ENCODE peak calls at places on chromosomes 5 and 9, in five cellular contexts. E is ascending aorta, D is AG04449, J is astrocyte, S is mucosa of descending colon. Q is an unnamed sample.

GRCh38 chr9:112970939-112971338 is 41.1 kb downstream of the ZNF883 start:
- DNase-seq in D (no peak), S (no peak), J (no peak), E (no peak), Q (no peak)

GRCh38 chr9:34374339-34374738 is 2.4 kb downstream of the MYORG start:
- DNase-seq in D (no peak), E (no peak), J (no peak), S (no peak), Q (no peak)

GRCh38 chr9:36862206-36863145 is 171.6 kb downstream of the PAX5 start:
- DNase-seq in E (no peak), J (peak), D (no peak), S (no peak), Q (no peak)

GRCh38 chr5:16932401-16932800 is 3.7 kb downstream of the MYO10 start:
- DNase-seq in S (no peak), J (no peak), D (no peak), E (no peak), Q (no peak)

GRCh38 chr9:93119953-93120845 is 13.9 kb downstream of the NINJ1 start:
- DNase-seq in E (peak), J (peak), D (no peak), S (peak), Q (peak)

GRCh38 chr5:170302729-170303501 is 5.3 kb upstream of the LCP2 start:
- DNase-seq in D (no peak), J (no peak), S (peak), E (no peak), Q (no peak)

GRCh38 chr5:96243862-96244261 is 189.2 kb downstream of the PCSK1 start:
- DNase-seq in D (no peak), E (no peak), S (no peak), J (no peak), Q (no peak)

GRCh38 chr5:142545653-142546322 is 140.1 kb downstream of the FGF1 start:
- DNase-seq in S (no peak), J (peak), E (no peak), D (peak), Q (no peak)

GRCh38 chr5:172414618-172415599 is 39.4 kb downstream of the SH3PXD2B start:
- DNase-seq in E (no peak), J (no peak), D (no peak), S (no peak), Q (no peak)

DNA sequence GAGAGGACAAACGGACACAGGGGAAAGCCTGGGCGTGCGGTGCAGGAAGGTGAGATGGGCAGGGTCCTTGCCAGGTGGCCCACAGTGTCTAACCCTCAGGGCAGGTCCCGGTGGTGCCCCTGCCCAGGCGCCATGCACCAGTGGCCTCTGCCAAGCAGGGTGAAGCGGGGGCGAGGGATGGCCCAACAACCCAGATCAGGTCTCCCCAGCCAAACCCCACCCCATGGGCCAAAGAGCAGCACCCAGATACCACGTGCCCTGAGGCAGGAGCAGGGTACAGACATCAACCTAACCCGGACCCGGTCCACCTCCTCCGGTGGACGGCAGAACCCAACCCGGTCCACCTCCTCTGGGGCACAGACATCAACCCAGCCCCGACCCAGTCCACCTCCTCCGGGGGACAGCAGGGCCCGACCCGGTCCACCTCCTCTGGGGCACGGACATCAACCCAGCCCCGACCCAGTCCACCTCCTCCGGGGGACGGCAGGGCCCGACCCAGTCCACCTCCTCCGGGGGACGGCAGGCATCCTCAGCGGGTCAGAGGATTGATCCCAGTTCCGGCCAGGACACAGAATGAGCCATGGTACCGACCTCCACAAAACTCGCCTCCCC is 12.8 kb downstream of the SLC12A7 start:
- DNase-seq in D (no peak), E (no peak), J (no peak), S (no peak), Q (no peak)
- H3K4me3 ChIP-seq in D (no peak), E (no peak), J (no peak), S (no peak), Q (peak)

GRCh38 chr9:133604214-133604613 is 5.0 kb downstream of the FAM163B start:
- DNase-seq in J (no peak), E (no peak), S (no peak), D (no peak), Q (no peak)

GRCh38 chr9:133605446-133605845 is 3.7 kb downstream of the FAM163B start:
- DNase-seq in D (no peak), S (no peak), J (no peak), E (no peak), Q (no peak)

GRCh38 chr9:133604856-133605255 is 4.3 kb downstream of the FAM163B start:
- DNase-seq in E (no peak), S (no peak), J (no peak), D (no peak), Q (no peak)

GRCh38 chr9:133601746-133602145 is 7.4 kb downstream of the FAM163B start:
- DNase-seq in D (no peak), S (no peak), E (no peak), J (no peak), Q (no peak)

GRCh38 chr9:133603165-133603927 is 5.8 kb downstream of the FAM163B start:
- DNase-seq in S (no peak), E (no peak), J (no peak), D (no peak), Q (no peak)
- TF ChIP-seq CTCF in S (no peak), E (no peak), J (no peak), D (no peak), Q (no peak)

GRCh38 chr9:35552376-35552775 is 52.7 kb upstream of the TESK1 start:
- DNase-seq in D (no peak), J (peak), S (no peak), E (no peak), Q (no peak)
- H3K4me3 ChIP-seq in D (no peak), J (no peak), S (no peak), E (no peak), Q (no peak)

GRCh38 chr5:1468629-1469527 is 23.6 kb upstream of the SLC6A3 start:
- DNase-seq in J (no peak), S (no peak), E (no peak), D (no peak), Q (no peak)
- TF ChIP-seq CTCF in J (no peak), S (no peak), E (no peak), D (no peak), Q (no peak)

GRCh38 chr5:159507055-159507454 is 176.8 kb upstream of the IL12B start:
- DNase-seq in E (no peak), J (no peak), D (no peak), S (no peak), Q (no peak)

GRCh38 chr5:159504106-159504856 is 174.0 kb upstream of the IL12B start:
- DNase-seq in J (peak), S (no peak), E (no peak), D (no peak), Q (no peak)

GRCh38 chr5:159503236-159503635 is 172.9 kb upstream of the IL12B start:
- DNase-seq in J (peak), E (no peak), D (no peak), S (no peak), Q (no peak)

GRCh38 chr5:159507661-159508060 is 177.4 kb upstream of the IL12B start:
- DNase-seq in S (no peak), D (no peak), J (no peak), E (no peak), Q (no peak)

GRCh38 chr5:159504857-159505304 is 174.6 kb upstream of the IL12B start:
- DNase-seq in D (no peak), S (no peak), E (no peak), J (peak), Q (no peak)
- H3K4me3 ChIP-seq in D (no peak), S (no peak), E (no peak), J (no peak), Q (no peak)

Q was measured in epithelial cell of proximal tubule.